ENCODE peak calls at places on chromosome 4, in five cellular contexts. U is neural progenitor cell, L is aorta, P is mesendoderm, D is upper lobe of right lung. C is an unnamed sample.

GRCh38 chr4:4260185-4260751 is 12.2 kb upstream of the TMEM128 start:
- DNase-seq in L (no peak), D (no peak), U (no peak), P (peak; percentile 37), C (no peak)

GRCh38 chr4:186765138-186765537 is 41.5 kb upstream of the FAT1 start:
- DNase-seq in L (no peak), P (no peak), U (peak; percentile 27), D (no peak), C (no peak)

GRCh38 chr4:138158746-138159297 is 83.3 kb downstream of the SLC7A11 start:
- DNase-seq in D (no peak), U (no peak), L (no peak), P (peak; percentile 10), C (no peak)

GRCh38 chr4:8836664-8837171 is 34.9 kb downstream of the HMX1 start:
- DNase-seq in P (no peak), U (no peak), D (peak; percentile 53), L (peak; percentile 53), C (peak; percentile 16)

GRCh38 chr4:54626113-54626512 is 31.6 kb upstream of the KIT start:
- DNase-seq in P (no peak), L (no peak), D (no peak), U (no peak), C (no peak)

GRCh38 chr4:47705326-47705981 is 132.4 kb downstream of the CORIN start:
- DNase-seq in P (peak; percentile 47), L (no peak), U (peak; percentile 42), D (no peak), C (no peak)

GRCh38 chr4:85569730-85570299 is 94.9 kb downstream of the ARHGAP24 start:
- DNase-seq in U (no peak), D (no peak), P (no peak), L (no peak), C (no peak)

GRCh38 chr4:36244257-36245084 is at the start of gene ARAP2:
- DNase-seq in D (peak; percentile 91), L (peak; percentile 85), U (peak; percentile 80), P (peak; percentile 67), C (peak; percentile 75)

GRCh38 chr4:36351082-36351666 is 69.8 kb downstream of the DTHD1 start:
- DNase-seq in P (peak; percentile 63), U (peak; percentile 70), D (peak; percentile 68), L (peak; percentile 78), C (no peak)

GRCh38 chr4:114964016-114964415 is 149.4 kb downstream of the NDST4 start:
- DNase-seq in U (no peak), L (no peak), P (no peak), D (no peak), C (no peak)

GRCh38 chr4:10172278-10173038 is 55.9 kb upstream of the WDR1 start:
- DNase-seq in D (no peak), L (no peak), P (no peak), U (no peak), C (no peak)

GRCh38 chr4:1211371-1211770 is 37.6 kb downstream of the CTBP1 start:
- DNase-seq in U (no peak), D (peak; percentile 17), P (no peak), L (peak; percentile 65), C (peak; percentile 47)

GRCh38 chr4:169968999-169969398 is 57.2 kb downstream of the MFAP3L start:
- DNase-seq in P (no peak), L (no peak), U (no peak), D (no peak), C (no peak)

GRCh38 chr4:8067945-8068894 is 90.4 kb downstream of the ABLIM2 start:
- DNase-seq in U (no peak), D (no peak), P (no peak), L (no peak), C (no peak)

GRCh38 chr4:79650794-79651431 is 242.9 kb upstream of the GK2 start:
- DNase-seq in P (peak; percentile 64), U (no peak), L (no peak), D (no peak), C (no peak)

GRCh38 chr4:145553375-145553774 is 65.8 kb upstream of the MMAA start:
- DNase-seq in U (no peak), D (no peak), P (no peak), L (no peak), C (no peak)

GRCh38 chr4:123421942-123422781 is 25.6 kb downstream of the SPRY1 start:
- DNase-seq in U (no peak), D (no peak), P (no peak), L (no peak), C (no peak)

GRCh38 chr4:185881427-185881826 is 69.4 kb upstream of the SORBS2 start:
- DNase-seq in U (no peak), P (peak; percentile 45), L (no peak), D (no peak), C (no peak)

GRCh38 chr4:26288308-26288982 is 32.4 kb upstream of the RBPJ start:
- DNase-seq in P (no peak), U (no peak), L (no peak), D (no peak), C (no peak)

GRCh38 chr4:121138014-121138413 is 26.1 kb downstream of the TNIP3 start:
- DNase-seq in P (no peak), U (no peak), D (no peak), L (no peak), C (no peak)
- H3K4me1 ChIP-seq in P (no peaks in the 10 kb centered on the region), U (no peaks in the 10 kb centered on the region), D (no peaks in the 10 kb centered on the region), L (no peaks in the 10 kb centered on the region), C (no peaks in the 10 kb centered on the region)

GRCh38 chr4:88724406-88724805 is 26.8 kb upstream of the NAP1L5 start:
- DNase-seq in U (no peak), D (no peak), L (no peak), P (no peak), C (no peak)

GRCh38 chr4:88720749-88721428 is 23.3 kb upstream of the NAP1L5 start:
- DNase-seq in D (no peak), U (no peak), P (no peak), L (no peak), C (no peak)

GRCh38 chr4:88722276-88722780 is 24.7 kb upstream of the NAP1L5 start:
- DNase-seq in P (no peak), D (no peak), L (no peak), U (no peak), C (no peak)

GRCh38 chr4:88725143-88725542 is 27.5 kb upstream of the NAP1L5 start:
- DNase-seq in P (peak; percentile 10), D (no peak), U (no peak), L (no peak), C (no peak)

DNA sequence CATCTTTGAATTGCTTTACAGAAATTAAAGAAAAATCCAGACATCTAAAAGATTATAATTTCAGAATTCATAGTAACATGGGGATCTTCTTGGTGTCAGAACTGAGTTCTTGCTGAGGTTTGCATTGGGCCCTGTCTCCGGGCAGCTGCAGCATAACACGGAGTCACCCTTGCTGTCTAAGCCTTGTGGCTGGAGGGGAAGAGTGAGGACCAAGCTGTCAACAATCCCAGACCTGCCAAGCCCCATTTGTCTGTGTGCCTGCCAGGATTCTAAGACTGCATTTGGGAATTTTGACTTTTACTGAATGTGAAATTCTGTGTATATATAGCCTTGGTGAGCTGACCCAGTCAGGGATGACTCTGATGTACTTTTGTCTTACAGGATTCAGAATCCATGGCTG is 25.2 kb upstream of the NAP1L5 start:
- DNase-seq in P (no peak), L (no peak), D (no peak), U (no peak), C (no peak)
- H3K36me3 ChIP-seq in P (no peaks in the 10 kb centered on the region), L (peaks cover 4% of the 10 kb centered on the region), D (peaks cover 40% of the 10 kb centered on the region), U (no peaks in the 10 kb centered on the region), C (peaks cover 86% of the 10 kb centered on the region)

GRCh38 chr4:168811793-168812651 is 198.0 kb downstream of the CBR4 start:
- DNase-seq in P (no peak), D (no peak), L (no peak), U (no peak), C (no peak)
- H3K4me1 ChIP-seq in P (no peaks in the 10 kb centered on the region), D (peaks cover 2% of the 10 kb centered on the region), L (peaks cover 3% of the 10 kb centered on the region), U (peaks cover 41% of the 10 kb centered on the region), C (peaks cover 5% of the 10 kb centered on the region)

GRCh38 chr4:150070464-150071170 is 7.6 kb upstream of the DCLK2 start:
- DNase-seq in P (peak; percentile 14), U (no peak), D (no peak), L (no peak), C (no peak)

GRCh38 chr4:150069361-150069760 is 8.9 kb upstream of the DCLK2 start:
- DNase-seq in P (no peak), L (no peak), U (no peak), D (no peak), C (no peak)

GRCh38 chr4:150072471-150072870 is 5.8 kb upstream of the DCLK2 start:
- DNase-seq in U (no peak), D (no peak), P (no peak), L (no peak), C (no peak)

GRCh38 chr4:150074064-150074463 is 4.2 kb upstream of the DCLK2 start:
- DNase-seq in D (no peak), L (no peak), P (no peak), U (no peak), C (no peak)

GRCh38 chr4:150072906-150073714 is 5.1 kb upstream of the DCLK2 start:
- DNase-seq in L (no peak), P (no peak), U (no peak), D (no peak), C (no peak)
- H3K36me3 ChIP-seq in L (no peaks in the 10 kb centered on the region), P (no peaks in the 10 kb centered on the region), U (no peaks in the 10 kb centered on the region), D (no peaks in the 10 kb centered on the region), C (no peaks in the 10 kb centered on the region)

C was measured in left lung.